ENCODE peak calls at places on chromosomes 1 and 21, in four cellular contexts. G is K562, T is HepG2, Y is GM12878. E is an unnamed sample.

GRCh38 chr1:3630914-3631313 is 6.1 kb downstream of the TPRG1L start:
- DNase-seq in T (no peak), Y (no peak), G (no peak), E (no peak)

GRCh38 chr1:235601087-235601486 is 48.5 kb downstream of the GNG4 start:
- DNase-seq in T (no peak), G (peak), Y (no peak), E (no peak)

GRCh38 chr1:216456682-216457081 is 33.4 kb upstream of the USH2A start:
- DNase-seq in T (no peak), G (no peak), Y (no peak), E (peak)

GRCh38 chr1:21607549-21608529 is 61.3 kb downstream of the RAP1GAP start:
- DNase-seq in G (peak), T (peak), Y (peak), E (peak)

GRCh38 chr1:24964811-24965570 is 34.9 kb upstream of the RUNX3 start:
- DNase-seq in T (no peak), G (no peak), Y (peak), E (no peak)

GRCh38 chr21:31517664-31518402 is 141.7 kb upstream of the SOD1 start:
- DNase-seq in G (no peak), Y (no peak), T (no peak), E (no peak)

GRCh38 chr1:154206212-154206611 is at the start of gene CFAP141:
- DNase-seq in T (no peak), Y (no peak), G (no peak), E (no peak)

GRCh38 chr1:63463248-63463647 is 59.8 kb downstream of the ITGB3BP start:
- DNase-seq in G (no peak), Y (no peak), T (no peak), E (no peak)

GRCh38 chr1:218804014-218804785 is 369.5 kb upstream of the LYPLAL1 start:
- DNase-seq in G (no peak), T (no peak), Y (no peak), E (no peak)

GRCh38 chr1:230317823-230318819 is 108.0 kb downstream of the PGBD5 start:
- DNase-seq in Y (no peak), G (no peak), T (peak), E (peak)

GRCh38 chr21:42313501-42313969 is 1.7 kb downstream of the TFF3 start:
- DNase-seq in T (peak), Y (no peak), G (no peak), E (no peak)

GRCh38 chr1:171313319-171313834 is 606 bp upstream of the FMO4 start:
- DNase-seq in T (no peak), Y (no peak), G (no peak), E (no peak)

GRCh38 chr1:202288177-202288576 is 53.6 kb downstream of the UBE2T start:
- DNase-seq in T (no peak), G (no peak), Y (no peak), E (no peak)

GRCh38 chr1:3530931-3531818 is 76.7 kb downstream of the ARHGEF16 start:
- DNase-seq in Y (no peak), G (peak), T (peak), E (peak)

GRCh38 chr21:32206631-32207030 is 72.2 kb downstream of the MIS18A start:
- DNase-seq in T (no peak), Y (no peak), G (no peak), E (peak)

GRCh38 chr21:46159390-46159789 is 4.0 kb upstream of the FTCD start:
- DNase-seq in T (no peak), G (no peak), Y (no peak), E (no peak)

GRCh38 chr1:166090244-166090643 is 76.6 kb downstream of the FAM78B start:
- DNase-seq in T (no peak), Y (no peak), G (no peak), E (no peak)

GRCh38 chr1:7760245-7760644 is 10.9 kb upstream of the VAMP3 start:
- DNase-seq in T (no peak), Y (no peak), G (no peak), E (no peak)

GRCh38 chr1:235885654-235886238 is 19.0 kb upstream of the LYST start:
- DNase-seq in G (no peak), T (no peak), Y (no peak), E (no peak)

GRCh38 chr1:33147997-33148314 is 33.9 kb downstream of the TRIM62 start:
- DNase-seq in G (peak), T (peak), Y (no peak), E (peak)

GRCh38 chr1:233569636-233570035 is 44.3 kb upstream of the KCNK1 start:
- DNase-seq in G (no peak), Y (no peak), T (no peak), E (no peak)

GRCh38 chr1:181104042-181104789 is 15.7 kb downstream of the IER5 start:
- DNase-seq in Y (no peak), G (no peak), T (no peak), E (no peak)

GRCh38 chr1:77467196-77467595 is 185.4 kb downstream of the AK5 start:
- DNase-seq in T (no peak), G (no peak), Y (no peak), E (no peak)

GRCh38 chr1:61692155-61692783 is 32.7 kb downstream of the TM2D1 start:
- DNase-seq in Y (no peak), G (no peak), T (no peak), E (no peak)

GRCh38 chr1:94620345-94621031 is 78.9 kb upstream of the F3 start:
- DNase-seq in T (no peak), Y (no peak), G (no peak), E (no peak)

GRCh38 chr1:15866696-15867687 is 19.5 kb downstream of the SPEN start:
- DNase-seq in G (no peak), T (no peak), Y (no peak), E (no peak)

DNA sequence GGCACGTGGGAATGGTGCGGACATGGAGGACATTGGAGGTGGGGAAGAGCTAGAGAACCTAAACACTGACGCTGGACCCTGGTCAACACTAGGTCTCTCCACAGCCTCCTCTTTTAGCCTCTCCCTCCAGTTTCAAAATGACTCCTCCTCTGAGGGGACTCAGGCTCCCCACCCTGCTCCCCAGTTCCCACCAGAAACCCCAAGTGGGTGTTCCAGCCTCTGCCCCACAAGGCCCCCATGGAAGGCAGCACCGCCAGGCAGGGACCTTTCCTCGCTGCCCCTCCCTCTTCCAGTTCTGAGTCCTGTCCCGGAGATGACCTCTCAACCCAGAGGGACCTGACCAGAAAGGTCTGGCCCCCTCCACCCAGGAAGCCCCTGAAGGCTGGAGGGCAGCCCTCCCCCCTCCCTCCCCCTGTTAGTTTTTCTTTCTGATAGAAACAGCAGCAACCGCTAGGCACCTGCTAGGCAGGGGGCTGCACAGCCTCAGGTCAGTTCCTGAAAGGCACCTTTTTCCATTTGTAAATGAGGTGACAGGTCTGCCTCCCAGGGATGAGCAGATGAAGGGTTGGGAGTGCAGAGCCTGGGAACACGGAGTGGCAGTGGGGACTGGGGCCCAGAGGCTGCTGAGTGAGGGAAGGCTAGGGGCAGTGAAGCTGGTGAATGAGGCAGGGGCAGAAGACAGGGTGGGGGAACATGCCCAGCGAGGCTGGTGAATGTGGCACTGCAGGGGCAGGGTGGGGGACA is 9.3 kb upstream of the ITGB2 start:
- DNase-seq in G (no peak), Y (no peak), T (no peak), E (no peak)
- TF ChIP-seq NFIC in G (no peak), Y (no peak), T (no peak), E (no peak)

GRCh38 chr1:110235839-110236682 is 25.9 kb downstream of the KCNC4 start:
- DNase-seq in T (no peak), G (peak), Y (no peak), E (no peak)

GRCh38 chr1:110235181-110235838 is 25.2 kb downstream of the KCNC4 start:
- DNase-seq in T (no peak), G (no peak), Y (no peak), E (peak)

GRCh38 chr1:110237406-110238152 is 27.5 kb downstream of the KCNC4 start:
- DNase-seq in T (no peak), Y (no peak), G (no peak), E (no peak)

GRCh38 chr1:110233861-110234260 is 23.7 kb downstream of the KCNC4 start:
- DNase-seq in Y (no peak), T (no peak), G (no peak), E (no peak)

DNA sequence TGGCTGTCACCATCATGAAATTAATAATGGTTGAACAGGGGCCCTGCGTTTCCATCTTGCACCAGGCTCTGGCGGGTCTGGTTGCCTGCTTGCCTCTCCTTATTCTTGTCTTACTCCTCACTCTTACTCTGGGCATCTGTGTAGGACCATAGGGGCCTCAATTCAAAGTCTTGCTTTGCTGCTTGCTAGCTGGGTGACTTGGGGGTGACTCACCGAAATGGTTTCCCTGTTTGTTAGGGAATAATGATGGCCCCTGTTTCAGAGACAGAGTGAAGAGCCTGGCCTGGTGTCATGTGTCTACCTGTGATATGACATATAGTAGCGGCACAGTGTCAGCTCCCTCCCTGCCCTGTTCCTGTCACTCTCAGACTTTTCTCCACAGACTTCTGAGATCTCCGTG is 24.6 kb downstream of the KCNC4 start:
- DNase-seq in G (no peak), Y (no peak), T (no peak), E (no peak)
- TF ChIP-seq CTCF in G (no peak), Y (no peak), T (no peak), E (no peak)

GRCh38 chr1:5884110-5884509 is 108.1 kb downstream of the NPHP4 start:
- DNase-seq in G (no peak), T (no peak), Y (no peak), E (no peak)
- TF ChIP-seq NFIC in G (no peak), T (no peak), Y (no peak), E (no peak)

GRCh38 chr21:38380391-38381137 is 117.7 kb downstream of the ERG start:
- DNase-seq in Y (no peak), G (no peak), T (no peak), E (peak)
- TF ChIP-seq CTCF in Y (peak), G (no peak), T (no peak), E (peak)

DNA sequence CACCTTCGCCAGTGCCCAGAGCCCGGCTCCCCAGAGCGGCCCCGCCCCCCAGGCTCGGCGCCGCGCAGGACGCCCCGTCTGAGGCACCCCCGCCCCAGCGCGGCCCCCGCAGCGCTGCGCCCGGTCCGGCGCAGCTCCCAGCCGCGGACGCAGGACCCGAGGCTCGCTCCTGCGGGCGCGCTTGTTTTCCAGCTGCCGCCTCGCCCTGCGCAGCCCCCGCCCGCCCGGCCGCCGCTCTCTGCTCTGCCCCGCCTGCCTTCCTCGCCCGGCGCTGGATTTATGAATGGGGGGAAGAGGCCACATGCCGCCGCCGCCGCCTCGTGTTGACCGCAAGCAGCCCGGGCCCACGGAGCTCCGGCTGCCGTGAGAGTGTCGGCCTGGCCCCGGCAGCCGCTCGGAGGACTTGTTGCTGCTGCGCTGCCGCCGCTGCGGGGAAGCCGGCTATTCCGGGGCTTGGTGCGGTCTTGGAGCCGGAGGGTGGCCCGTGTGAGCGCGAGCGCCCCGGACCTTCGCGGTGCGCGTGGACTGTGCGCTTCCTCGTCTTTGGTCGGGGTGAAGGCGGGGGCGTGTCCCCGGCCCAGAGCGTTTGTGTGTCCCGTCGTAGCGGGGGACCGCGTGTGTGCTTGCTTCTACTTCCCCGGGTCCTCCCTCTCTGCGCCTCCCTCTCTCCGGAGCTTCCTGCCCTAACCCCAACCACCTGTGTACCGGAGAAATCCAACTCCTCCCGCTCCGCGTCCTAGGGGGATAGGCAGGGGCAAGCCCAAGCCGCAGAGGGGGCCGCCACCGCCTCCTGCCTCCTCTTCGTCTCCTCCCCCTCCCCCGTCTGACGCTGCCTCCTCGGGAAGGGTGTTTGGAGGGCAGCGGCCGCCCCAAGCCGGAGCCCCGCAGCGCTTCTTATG is 739 bp downstream of the KCNC4 start:
- DNase-seq in Y (no peak), G (peak), T (no peak), E (peak)
- TF ChIP-seq NFIC in Y (no peak), G (no peak), T (no peak), E (no peak)

GRCh38 chr21:44463716-44464115 is 8.4 kb downstream of the LRRC3 start:
- DNase-seq in Y (no peak), G (no peak), T (no peak), E (peak)
- TF ChIP-seq CTCF in Y (no peak), G (no peak), T (no peak), E (no peak)

E was measured in SK-N-SH.